ENCODE peak calls at places on chromosomes 12 and 14, in seven cellular contexts. One of them, this sample, is unnamed.

GRCh38 chr14:95297832-95298231 is 21.9 kb downstream of the CLMN start:
- DNase-seq in T-helper 17 cell: no peak
- DNase-seq in HT1080: no peak
- DNase-seq in glomerular endothelial cell: no peak
- DNase-seq in endothelial cell: no peak
- DNase-seq in uterus: no peak
- DNase-seq in anterior cingulate cortex: no peak
- DNase-seq in this sample: no peak

GRCh38 chr12:62468394-62468793 is 1.8 kb downstream of the MON2 start:
- DNase-seq in T-helper 17 cell: no peak
- DNase-seq in HT1080: no peak
- DNase-seq in glomerular endothelial cell: no peak
- DNase-seq in endothelial cell: no peak
- DNase-seq in uterus: no peak
- DNase-seq in anterior cingulate cortex: no peak
- DNase-seq in this sample: no peak

GRCh38 chr14:68682166-68683103 is 110.4 kb downstream of the ZFP36L1 start:
- DNase-seq in T-helper 17 cell: no peak
- DNase-seq in HT1080: peak; percentile 99
- DNase-seq in glomerular endothelial cell: peak; percentile 84
- DNase-seq in endothelial cell: no peak
- DNase-seq in uterus: peak; percentile 59
- DNase-seq in anterior cingulate cortex: no peak
- DNase-seq in this sample: no peak

GRCh38 chr12:47534695-47535094 is 171.1 kb downstream of the RPAP3 start:
- DNase-seq in T-helper 17 cell: no peak
- DNase-seq in HT1080: no peak
- DNase-seq in glomerular endothelial cell: no peak
- DNase-seq in endothelial cell: no peak
- DNase-seq in uterus: no peak
- DNase-seq in anterior cingulate cortex: no peak
- DNase-seq in this sample: no peak

GRCh38 chr12:75329918-75330826 is at the start of gene CAPS2:
- DNase-seq in T-helper 17 cell: peak; percentile 51
- DNase-seq in HT1080: peak; percentile 86
- DNase-seq in glomerular endothelial cell: no peak
- DNase-seq in endothelial cell: peak; percentile 85
- DNase-seq in uterus: peak; percentile 84
- DNase-seq in anterior cingulate cortex: peak; percentile 10
- DNase-seq in this sample: peak; percentile 36

GRCh38 chr12:27627123-27627835 is 69.0 kb upstream of the REP15 start:
- DNase-seq in T-helper 17 cell: no peak
- DNase-seq in HT1080: peak; percentile 79
- DNase-seq in glomerular endothelial cell: no peak
- DNase-seq in endothelial cell: no peak
- DNase-seq in uterus: peak; percentile 23
- DNase-seq in anterior cingulate cortex: no peak
- DNase-seq in this sample: no peak

GRCh38 chr12:13234045-13234641 is 37.6 kb downstream of the EMP1 start:
- DNase-seq in T-helper 17 cell: no peak
- DNase-seq in HT1080: peak; percentile 66
- DNase-seq in glomerular endothelial cell: no peak
- DNase-seq in endothelial cell: peak; percentile 67
- DNase-seq in uterus: peak; percentile 44
- DNase-seq in anterior cingulate cortex: no peak
- DNase-seq in this sample: no peak

GRCh38 chr12:113416091-113416754 is 6.0 kb upstream of the SDSL start:
- DNase-seq in T-helper 17 cell: no peak
- DNase-seq in HT1080: peak; percentile 54
- DNase-seq in glomerular endothelial cell: no peak
- DNase-seq in endothelial cell: no peak
- DNase-seq in uterus: no peak
- DNase-seq in anterior cingulate cortex: no peak
- DNase-seq in this sample: no peak

GRCh38 chr12:73057428-73057827 is 785.3 kb downstream of the TRHDE start:
- DNase-seq in T-helper 17 cell: no peak
- DNase-seq in HT1080: no peak
- DNase-seq in glomerular endothelial cell: no peak
- DNase-seq in endothelial cell: no peak
- DNase-seq in uterus: no peak
- DNase-seq in anterior cingulate cortex: no peak
- DNase-seq in this sample: no peak

GRCh38 chr12:77161944-77162343 is 96.6 kb upstream of the E2F7 start:
- DNase-seq in T-helper 17 cell: no peak
- DNase-seq in HT1080: no peak
- DNase-seq in glomerular endothelial cell: no peak
- DNase-seq in endothelial cell: no peak
- DNase-seq in uterus: no peak
- DNase-seq in anterior cingulate cortex: no peak
- DNase-seq in this sample: no peak

GRCh38 chr12:64608901-64609542 is 1.3 kb upstream of the RASSF3 start:
- DNase-seq in T-helper 17 cell: no peak
- DNase-seq in HT1080: peak; percentile 86
- DNase-seq in glomerular endothelial cell: no peak
- DNase-seq in endothelial cell: peak; percentile 11
- DNase-seq in uterus: no peak
- DNase-seq in anterior cingulate cortex: no peak
- DNase-seq in this sample: peak; percentile 83

GRCh38 chr12:52197371-52198231 is 5.8 kb upstream of the KRT80 start:
- DNase-seq in T-helper 17 cell: no peak
- DNase-seq in HT1080: peak; percentile 53
- DNase-seq in glomerular endothelial cell: no peak
- DNase-seq in endothelial cell: no peak
- DNase-seq in uterus: no peak
- DNase-seq in anterior cingulate cortex: no peak
- DNase-seq in this sample: no peak

GRCh38 chr12:51591020-51591901 is at the start of gene SCN8A:
- DNase-seq in T-helper 17 cell: peak; percentile 6
- DNase-seq in HT1080: peak; percentile 20
- DNase-seq in glomerular endothelial cell: no peak
- DNase-seq in endothelial cell: peak; percentile 30
- DNase-seq in uterus: no peak
- DNase-seq in anterior cingulate cortex: no peak
- DNase-seq in this sample: no peak

GRCh38 chr14:50335989-50336391 is 23.9 kb downstream of the DMAC2L start:
- DNase-seq in T-helper 17 cell: no peak
- DNase-seq in HT1080: no peak
- DNase-seq in glomerular endothelial cell: no peak
- DNase-seq in endothelial cell: peak; percentile 66
- DNase-seq in uterus: peak; percentile 32
- DNase-seq in anterior cingulate cortex: peak; percentile 20
- DNase-seq in this sample: no peak

GRCh38 chr12:66329941-66330340 is 27.6 kb downstream of the HELB start:
- DNase-seq in T-helper 17 cell: no peak
- DNase-seq in HT1080: peak; percentile 85
- DNase-seq in glomerular endothelial cell: no peak
- DNase-seq in endothelial cell: no peak
- DNase-seq in uterus: no peak
- DNase-seq in anterior cingulate cortex: no peak
- DNase-seq in this sample: no peak

GRCh38 chr12:96225003-96225855 is 31.1 kb downstream of the ELK3 start:
- DNase-seq in T-helper 17 cell: no peak
- DNase-seq in HT1080: no peak
- DNase-seq in glomerular endothelial cell: no peak
- DNase-seq in endothelial cell: no peak
- DNase-seq in uterus: peak; percentile 59
- DNase-seq in anterior cingulate cortex: no peak
- DNase-seq in this sample: no peak

GRCh38 chr14:32013083-32013482 is 64.0 kb upstream of the ARHGAP5 start:
- DNase-seq in T-helper 17 cell: no peak
- DNase-seq in HT1080: no peak
- DNase-seq in glomerular endothelial cell: no peak
- DNase-seq in endothelial cell: no peak
- DNase-seq in uterus: no peak
- DNase-seq in anterior cingulate cortex: no peak
- DNase-seq in this sample: no peak

GRCh38 chr14:98647754-98648153 is 624.2 kb downstream of the BCL11B start:
- DNase-seq in T-helper 17 cell: no peak
- DNase-seq in HT1080: no peak
- DNase-seq in glomerular endothelial cell: no peak
- DNase-seq in endothelial cell: no peak
- DNase-seq in uterus: no peak
- DNase-seq in anterior cingulate cortex: no peak
- DNase-seq in this sample: no peak

GRCh38 chr14:92693998-92694780 is 54.2 kb downstream of the LGMN start:
- DNase-seq in T-helper 17 cell: no peak
- DNase-seq in HT1080: peak; percentile 68
- DNase-seq in glomerular endothelial cell: no peak
- DNase-seq in endothelial cell: no peak
- DNase-seq in uterus: no peak
- DNase-seq in anterior cingulate cortex: no peak
- DNase-seq in this sample: no peak

GRCh38 chr14:45287609-45288008 is 34.6 kb upstream of the MIS18BP1 start:
- DNase-seq in T-helper 17 cell: no peak
- DNase-seq in HT1080: no peak
- DNase-seq in glomerular endothelial cell: no peak
- DNase-seq in endothelial cell: no peak
- DNase-seq in uterus: no peak
- DNase-seq in anterior cingulate cortex: no peak
- DNase-seq in this sample: no peak

GRCh38 chr14:104752338-104752734 is 611 bp upstream of the SIVA1 start:
- DNase-seq in T-helper 17 cell: no peak
- DNase-seq in HT1080: no peak
- DNase-seq in glomerular endothelial cell: no peak
- DNase-seq in endothelial cell: no peak
- DNase-seq in uterus: peak; percentile 37
- DNase-seq in anterior cingulate cortex: no peak
- DNase-seq in this sample: no peak

GRCh38 chr12:27463826-27464554 is 17.5 kb downstream of the SMCO2 start:
- DNase-seq in T-helper 17 cell: no peak
- DNase-seq in HT1080: peak; percentile 31
- DNase-seq in glomerular endothelial cell: no peak
- DNase-seq in endothelial cell: no peak
- DNase-seq in uterus: peak; percentile 72
- DNase-seq in anterior cingulate cortex: no peak
- DNase-seq in this sample: no peak

GRCh38 chr12:117134059-117134458 is 34.8 kb upstream of the TESC start:
- DNase-seq in T-helper 17 cell: peak; percentile 18
- DNase-seq in HT1080: no peak
- DNase-seq in glomerular endothelial cell: no peak
- DNase-seq in endothelial cell: no peak
- DNase-seq in uterus: no peak
- DNase-seq in anterior cingulate cortex: no peak
- DNase-seq in this sample: no peak

GRCh38 chr12:124498870-124499753 is 68.3 kb downstream of the NCOR2 start:
- DNase-seq in T-helper 17 cell: no peak
- DNase-seq in HT1080: no peak
- DNase-seq in glomerular endothelial cell: no peak
- DNase-seq in endothelial cell: no peak
- DNase-seq in uterus: no peak
- DNase-seq in anterior cingulate cortex: no peak
- DNase-seq in this sample: no peak

GRCh38 chr12:65152586-65152985 is 16.8 kb upstream of the LEMD3 start:
- DNase-seq in T-helper 17 cell: no peak
- DNase-seq in HT1080: no peak
- DNase-seq in glomerular endothelial cell: no peak
- DNase-seq in endothelial cell: no peak
- DNase-seq in uterus: no peak
- DNase-seq in anterior cingulate cortex: no peak
- DNase-seq in this sample: no peak

GRCh38 chr12:26741828-26742227 is 91.2 kb downstream of the ITPR2 start:
- DNase-seq in T-helper 17 cell: no peak
- DNase-seq in HT1080: no peak
- DNase-seq in glomerular endothelial cell: no peak
- DNase-seq in endothelial cell: no peak
- DNase-seq in uterus: no peak
- DNase-seq in anterior cingulate cortex: no peak
- DNase-seq in this sample: no peak

GRCh38 chr14:48805315-48805714 is 780.9 kb downstream of the RPS29 start:
- DNase-seq in T-helper 17 cell: no peak
- DNase-seq in HT1080: no peak
- DNase-seq in glomerular endothelial cell: no peak
- DNase-seq in endothelial cell: no peak
- DNase-seq in uterus: no peak
- DNase-seq in anterior cingulate cortex: no peak
- DNase-seq in this sample: no peak

GRCh38 chr14:27392153-27392552 is 794.3 kb upstream of the NOVA1 start:
- DNase-seq in T-helper 17 cell: no peak
- DNase-seq in HT1080: peak; percentile 81
- DNase-seq in glomerular endothelial cell: peak; percentile 68
- DNase-seq in endothelial cell: no peak
- DNase-seq in uterus: no peak
- DNase-seq in anterior cingulate cortex: no peak
- DNase-seq in this sample: no peak

GRCh38 chr12:50057000-50057841 is at the start of gene ASIC1:
- DNase-seq in T-helper 17 cell: peak; percentile 21
- DNase-seq in HT1080: peak; percentile 56
- DNase-seq in glomerular endothelial cell: no peak
- DNase-seq in endothelial cell: peak; percentile 62
- DNase-seq in uterus: peak; percentile 79
- DNase-seq in anterior cingulate cortex: peak; percentile 41
- DNase-seq in this sample: no peak